ENCODE peak calls at places on chromosomes 12 and 14, in four cellular contexts. K, R, H and L are unnamed samples.

GRCh38 chr14:101876539-101876938 is 87.8 kb upstream of the DYNC1H1 start:
- DNase-seq in H (no peak), K (no peak), R (no peak), L (peak)

GRCh38 chr14:58239259-58240210 is 5.1 kb upstream of the PSMA3 start:
- DNase-seq in R (peak), H (peak), K (no peak), L (peak)

GRCh38 chr14:52472728-52473127 is 79.6 kb downstream of the TXNDC16 start:
- DNase-seq in R (no peak), K (no peak), H (no peak), L (no peak)

GRCh38 chr14:32013083-32013482 is 64.0 kb upstream of the ARHGAP5 start:
- DNase-seq in R (no peak), K (no peak), H (no peak), L (no peak)

GRCh38 chr14:91796622-91797347 is 64.9 kb upstream of the CATSPERB start:
- DNase-seq in R (no peak), K (no peak), H (no peak), L (no peak)

GRCh38 chr12:1870998-1871917 is 47.2 kb downstream of the CACNA2D4 start:
- DNase-seq in R (no peak), H (no peak), K (no peak), L (no peak)

GRCh38 chr14:101601603-101602465 is 40.5 kb downstream of the DIO3 start:
- DNase-seq in H (no peak), R (no peak), K (no peak), L (no peak)

GRCh38 chr14:69654109-69654508 is 42.7 kb downstream of the SUSD6 start:
- DNase-seq in K (no peak), R (peak), H (no peak), L (peak)

GRCh38 chr14:68283378-68284123 is 464.0 kb downstream of the RAD51B start:
- DNase-seq in K (no peak), H (no peak), R (no peak), L (peak)

GRCh38 chr12:96623155-96623554 is 133.8 kb downstream of the CFAP54 start:
- DNase-seq in R (no peak), H (no peak), K (peak), L (no peak)

GRCh38 chr12:96617178-96617577 is 127.8 kb downstream of the CFAP54 start:
- DNase-seq in R (no peak), H (no peak), K (no peak), L (no peak)
- TF ChIP-seq CTCF in R (no peak), H (peak), K (peak), L (no peak)

GRCh38 chr12:47838286-47838931 is 18.7 kb upstream of the HDAC7 start:
- DNase-seq in R (peak), H (peak), K (no peak), L (no peak)
- TF ChIP-seq CTCF in R (no peak), H (peak), K (peak), L (peak)

GRCh38 chr12:131455581-131456110 is 255.2 kb upstream of the SFSWAP start:
- DNase-seq in R (no peak), K (no peak), H (no peak), L (no peak)

GRCh38 chr12:131452444-131452860 is 258.4 kb upstream of the SFSWAP start:
- DNase-seq in H (peak), R (peak), K (no peak), L (no peak)

GRCh38 chr12:131456301-131457027 is 254.4 kb upstream of the SFSWAP start:
- DNase-seq in H (no peak), K (no peak), R (no peak), L (no peak)

GRCh38 chr12:131455218-131455506 is 255.7 kb upstream of the SFSWAP start:
- DNase-seq in K (no peak), H (no peak), R (no peak), L (no peak)

DNA sequence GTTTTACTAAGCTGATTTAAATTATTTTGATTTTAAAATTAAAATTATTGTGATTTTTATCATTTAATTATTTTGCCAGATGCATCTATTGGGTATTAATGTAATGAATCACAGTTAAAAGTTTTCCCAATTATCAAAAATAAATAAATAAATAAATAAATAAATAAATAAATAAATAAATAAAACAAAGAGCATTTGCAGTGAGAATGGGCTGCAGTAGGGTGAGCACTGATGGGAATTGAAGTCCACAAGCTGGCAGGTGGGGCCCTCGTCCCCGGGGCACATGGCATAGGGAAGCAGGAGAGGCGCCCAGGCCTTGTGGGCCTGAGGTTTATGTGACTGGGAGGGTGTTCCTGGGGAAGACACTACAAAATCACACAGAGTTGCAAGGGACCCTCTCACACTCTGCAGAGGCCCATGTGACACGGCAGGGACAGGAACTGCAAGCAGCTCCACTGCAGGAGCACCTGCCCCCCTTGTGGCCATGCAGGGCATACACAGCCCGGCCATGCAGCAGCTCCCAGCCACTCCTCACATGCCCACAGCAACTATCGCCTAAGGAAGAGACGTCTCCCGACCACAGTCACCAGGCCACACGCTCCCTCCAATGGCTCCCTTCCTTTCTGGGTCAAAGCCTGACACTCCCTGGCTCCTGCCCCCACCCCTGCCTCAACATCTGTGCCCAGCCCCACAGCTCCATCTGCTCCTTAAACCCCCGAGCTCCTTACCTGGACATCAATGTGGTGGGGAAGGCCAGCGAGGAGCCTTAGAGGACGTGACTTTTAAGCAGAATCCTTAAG is 256.3 kb upstream of the SFSWAP start:
- DNase-seq in R (peak), K (no peak), H (peak), L (no peak)
- TF ChIP-seq CTCF in R (peak), K (peak), H (peak), L (peak)

GRCh38 chr12:6323340-6323994 is 13.0 kb downstream of the PLEKHG6 start:
- DNase-seq in K (peak), R (peak), H (peak), L (no peak)
- TF ChIP-seq CTCF in K (peak), R (peak), H (peak), L (peak)

GRCh38 chr12:32448581-32448980 is 49.2 kb downstream of the FGD4 start:
- DNase-seq in R (no peak), K (no peak), H (no peak), L (no peak)
- TF ChIP-seq CTCF in R (no peak), K (no peak), H (no peak), L (no peak)

DNA sequence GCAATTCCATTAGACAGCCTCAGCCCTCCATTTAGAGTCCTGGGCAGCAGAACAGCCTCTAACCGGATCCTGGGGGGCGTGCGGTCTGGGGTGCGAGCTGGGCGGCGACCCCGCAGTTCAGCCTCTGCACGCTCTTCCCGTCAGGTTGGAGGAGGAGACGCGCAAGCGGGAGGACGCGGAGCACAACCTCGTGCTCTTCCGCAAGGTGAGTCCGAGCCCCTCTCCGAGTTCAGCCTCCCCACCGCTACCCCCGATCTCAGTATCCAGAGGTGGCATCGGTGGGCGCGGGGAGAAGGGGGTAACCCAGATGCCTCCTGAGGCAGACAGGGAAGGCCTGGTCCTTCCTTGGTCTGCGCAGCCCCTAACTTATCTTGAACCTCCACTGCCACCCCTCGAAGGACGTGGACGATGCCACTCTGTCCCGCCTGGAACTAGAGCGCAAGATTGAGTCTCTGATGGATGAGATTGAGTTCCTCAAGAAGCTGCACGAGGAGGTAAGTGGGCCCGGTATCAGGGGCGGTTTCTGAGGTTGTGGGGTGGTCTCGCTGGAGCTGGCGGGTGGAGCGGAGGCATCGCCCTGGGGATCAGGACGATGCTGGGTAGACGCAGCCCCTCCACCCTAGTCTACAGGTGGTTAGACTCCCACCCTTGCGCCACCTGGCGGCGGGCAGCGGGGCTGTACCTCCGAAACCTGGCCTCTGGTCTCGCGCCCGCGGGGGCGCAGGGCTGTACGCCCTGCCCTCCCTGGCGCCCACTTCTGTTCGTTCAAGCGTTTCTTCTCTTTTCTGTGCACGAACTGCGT is 1.3 kb downstream of the PRPH start:
- DNase-seq in R (peak), H (peak), K (no peak), L (peak)
- TF ChIP-seq CTCF in R (peak), H (peak), K (peak), L (peak)

GRCh38 chr12:108204117-108204516 is 75.0 kb downstream of the WSCD2 start:
- DNase-seq in H (no peak), K (no peak), R (no peak), L (no peak)

GRCh38 chr12:108199111-108199510 is 70.0 kb downstream of the WSCD2 start:
- DNase-seq in H (no peak), K (no peak), R (no peak), L (no peak)

GRCh38 chr12:108198043-108198442 is 69.0 kb downstream of the WSCD2 start:
- DNase-seq in K (no peak), R (no peak), H (no peak), L (no peak)

GRCh38 chr12:108204618-108205017 is 75.5 kb downstream of the WSCD2 start:
- DNase-seq in R (no peak), K (no peak), H (no peak), L (no peak)

GRCh38 chr12:108201808-108202207 is 72.7 kb downstream of the WSCD2 start:
- DNase-seq in H (no peak), K (no peak), R (no peak), L (no peak)
- TF ChIP-seq CTCF in H (no peak), K (no peak), R (no peak), L (no peak)

GRCh38 chr14:75928587-75929230 is 53.1 kb downstream of the TGFB3 start:
- DNase-seq in H (no peak), K (peak), R (no peak), L (no peak)

GRCh38 chr14:75927564-75928087 is 54.2 kb downstream of the TGFB3 start:
- DNase-seq in R (no peak), K (no peak), H (no peak), L (no peak)

DNA sequence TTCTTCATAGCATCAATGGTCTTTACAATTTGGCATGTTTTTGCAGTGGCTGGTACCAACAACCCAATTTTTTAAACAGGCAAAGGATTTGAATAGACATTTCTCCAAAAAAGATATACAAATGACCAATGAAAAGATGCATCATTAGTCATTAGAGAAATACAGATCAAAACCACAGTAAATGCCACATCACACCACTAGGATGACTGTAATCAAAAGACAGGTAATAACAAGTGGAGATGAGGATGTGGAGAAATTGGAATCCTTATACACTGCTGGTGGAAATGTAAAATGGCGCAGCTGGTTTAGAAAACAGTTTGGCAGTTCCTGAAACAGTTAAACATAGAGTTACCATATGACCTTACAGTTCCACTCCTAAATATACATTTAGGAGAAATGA is 55.4 kb downstream of the TGFB3 start:
- DNase-seq in H (no peak), R (no peak), K (no peak), L (no peak)
- TF ChIP-seq CTCF in H (peak), R (no peak), K (no peak), L (no peak)

GRCh38 chr14:77058785-77059184 is 30.3 kb upstream of the IRF2BPL start:
- DNase-seq in R (no peak), H (no peak), K (no peak), L (no peak)
- TF ChIP-seq CTCF in R (no peak), H (no peak), K (no peak), L (no peak)

GRCh38 chr14:21933681-21934080 is 260.1 kb upstream of the OR4E1 start:
- DNase-seq in R (no peak), H (no peak), K (no peak), L (no peak)
- TF ChIP-seq CTCF in R (peak), H (peak), K (peak), L (no peak)